ENCODE peak calls at places on chromosomes 3 and 15, in seven cellular contexts. One of them, this sample, is unnamed.

GRCh38 chr3:182979103-182979697 is 1.1 kb downstream of the DCUN1D1 start:
- DNase-seq in activated CD8-positive, alpha-beta memory T cell treated with anti-CD3 and anti-CD28 coated beads, Interleukin-2, amount 50 U/mL, for 48 hours: no peak
- DNase-seq in Caki2: no peak
- DNase-seq in body of pancreas: no peak
- DNase-seq in heart left ventricle: no peak
- DNase-seq in T1000: no peak
- DNase-seq in stimulated activated naive B cell treated with anti-CD40 and anti-IgM and Interleukin-4, amounts not matched to agents 10 μg/mL and 1 μg/mL and 100 μg/mL, for 72 hours: no peak
- DNase-seq in this sample: no peak

GRCh38 chr3:30059240-30059639 is 547.2 kb upstream of the TGFBR2 start:
- DNase-seq in activated CD8-positive, alpha-beta memory T cell treated with anti-CD3 and anti-CD28 coated beads, Interleukin-2, amount 50 U/mL, for 48 hours: no peak
- DNase-seq in Caki2: no peak
- DNase-seq in body of pancreas: no peak
- DNase-seq in heart left ventricle: no peak
- DNase-seq in T1000: no peak
- DNase-seq in stimulated activated naive B cell treated with anti-CD40 and anti-IgM and Interleukin-4, amounts not matched to agents 10 μg/mL and 1 μg/mL and 100 μg/mL, for 72 hours: no peak
- DNase-seq in this sample: no peak

GRCh38 chr3:70742081-70742480 is 429.6 kb upstream of the MDFIC2 start:
- DNase-seq in activated CD8-positive, alpha-beta memory T cell treated with anti-CD3 and anti-CD28 coated beads, Interleukin-2, amount 50 U/mL, for 48 hours: no peak
- DNase-seq in Caki2: no peak
- DNase-seq in body of pancreas: no peak
- DNase-seq in heart left ventricle: no peak
- DNase-seq in T1000: no peak
- DNase-seq in stimulated activated naive B cell treated with anti-CD40 and anti-IgM and Interleukin-4, amounts not matched to agents 10 μg/mL and 1 μg/mL and 100 μg/mL, for 72 hours: no peak
- DNase-seq in this sample: no peak

GRCh38 chr3:16550305-16550675 is 36.8 kb upstream of the RFTN1 start:
- DNase-seq in activated CD8-positive, alpha-beta memory T cell treated with anti-CD3 and anti-CD28 coated beads, Interleukin-2, amount 50 U/mL, for 48 hours: no peak
- DNase-seq in Caki2: no peak
- DNase-seq in body of pancreas: no peak
- DNase-seq in heart left ventricle: no peak
- DNase-seq in T1000: no peak
- DNase-seq in stimulated activated naive B cell treated with anti-CD40 and anti-IgM and Interleukin-4, amounts not matched to agents 10 μg/mL and 1 μg/mL and 100 μg/mL, for 72 hours: no peak
- DNase-seq in this sample: no peak

GRCh38 chr3:155701882-155702465 is 42.9 kb downstream of the PLCH1 start:
- DNase-seq in activated CD8-positive, alpha-beta memory T cell treated with anti-CD3 and anti-CD28 coated beads, Interleukin-2, amount 50 U/mL, for 48 hours: no peak
- DNase-seq in Caki2: peak; percentile 45
- DNase-seq in body of pancreas: no peak
- DNase-seq in heart left ventricle: no peak
- DNase-seq in T1000: no peak
- DNase-seq in stimulated activated naive B cell treated with anti-CD40 and anti-IgM and Interleukin-4, amounts not matched to agents 10 μg/mL and 1 μg/mL and 100 μg/mL, for 72 hours: no peak
- DNase-seq in this sample: peak; percentile 56

GRCh38 chr3:98185180-98185579 is 18.7 kb downstream of the OR5H15 start:
- DNase-seq in activated CD8-positive, alpha-beta memory T cell treated with anti-CD3 and anti-CD28 coated beads, Interleukin-2, amount 50 U/mL, for 48 hours: no peak
- DNase-seq in Caki2: no peak
- DNase-seq in body of pancreas: no peak
- DNase-seq in heart left ventricle: no peak
- DNase-seq in T1000: no peak
- DNase-seq in stimulated activated naive B cell treated with anti-CD40 and anti-IgM and Interleukin-4, amounts not matched to agents 10 μg/mL and 1 μg/mL and 100 μg/mL, for 72 hours: no peak
- DNase-seq in this sample: no peak

GRCh38 chr3:172280406-172281051 is 167.7 kb downstream of the GHSR start:
- DNase-seq in activated CD8-positive, alpha-beta memory T cell treated with anti-CD3 and anti-CD28 coated beads, Interleukin-2, amount 50 U/mL, for 48 hours: no peak
- DNase-seq in Caki2: peak; percentile 32
- DNase-seq in body of pancreas: no peak
- DNase-seq in heart left ventricle: no peak
- DNase-seq in T1000: no peak
- DNase-seq in stimulated activated naive B cell treated with anti-CD40 and anti-IgM and Interleukin-4, amounts not matched to agents 10 μg/mL and 1 μg/mL and 100 μg/mL, for 72 hours: no peak
- DNase-seq in this sample: no peak

GRCh38 chr3:140568842-140569520 is 108.9 kb upstream of the TRIM42 start:
- DNase-seq in activated CD8-positive, alpha-beta memory T cell treated with anti-CD3 and anti-CD28 coated beads, Interleukin-2, amount 50 U/mL, for 48 hours: no peak
- DNase-seq in Caki2: no peak
- DNase-seq in body of pancreas: peak; percentile 49
- DNase-seq in heart left ventricle: peak; percentile 86
- DNase-seq in T1000: no peak
- DNase-seq in stimulated activated naive B cell treated with anti-CD40 and anti-IgM and Interleukin-4, amounts not matched to agents 10 μg/mL and 1 μg/mL and 100 μg/mL, for 72 hours: no peak
- DNase-seq in this sample: no peak

GRCh38 chr3:52533623-52534280 is at the start of gene NT5DC2:
- DNase-seq in activated CD8-positive, alpha-beta memory T cell treated with anti-CD3 and anti-CD28 coated beads, Interleukin-2, amount 50 U/mL, for 48 hours: peak; percentile 87
- DNase-seq in Caki2: peak; percentile 52
- DNase-seq in body of pancreas: peak; percentile 52
- DNase-seq in heart left ventricle: peak; percentile 85
- DNase-seq in T1000: peak; percentile 61
- DNase-seq in stimulated activated naive B cell treated with anti-CD40 and anti-IgM and Interleukin-4, amounts not matched to agents 10 μg/mL and 1 μg/mL and 100 μg/mL, for 72 hours: peak; percentile 48
- DNase-seq in this sample: no peak

GRCh38 chr15:92901053-92901761 is 1.1 kb downstream of the CHD2 start:
- DNase-seq in activated CD8-positive, alpha-beta memory T cell treated with anti-CD3 and anti-CD28 coated beads, Interleukin-2, amount 50 U/mL, for 48 hours: no peak
- DNase-seq in Caki2: peak; percentile 64
- DNase-seq in body of pancreas: no peak
- DNase-seq in heart left ventricle: no peak
- DNase-seq in T1000: no peak
- DNase-seq in stimulated activated naive B cell treated with anti-CD40 and anti-IgM and Interleukin-4, amounts not matched to agents 10 μg/mL and 1 μg/mL and 100 μg/mL, for 72 hours: no peak
- DNase-seq in this sample: no peak

GRCh38 chr3:113167929-113168771 is 43.2 kb upstream of the BOC start:
- DNase-seq in activated CD8-positive, alpha-beta memory T cell treated with anti-CD3 and anti-CD28 coated beads, Interleukin-2, amount 50 U/mL, for 48 hours: no peak
- DNase-seq in Caki2: no peak
- DNase-seq in body of pancreas: no peak
- DNase-seq in heart left ventricle: no peak
- DNase-seq in T1000: no peak
- DNase-seq in stimulated activated naive B cell treated with anti-CD40 and anti-IgM and Interleukin-4, amounts not matched to agents 10 μg/mL and 1 μg/mL and 100 μg/mL, for 72 hours: no peak
- DNase-seq in this sample: no peak

GRCh38 chr15:82850731-82851130 is 41.3 kb downstream of the WHAMM start:
- DNase-seq in activated CD8-positive, alpha-beta memory T cell treated with anti-CD3 and anti-CD28 coated beads, Interleukin-2, amount 50 U/mL, for 48 hours: no peak
- DNase-seq in Caki2: no peak
- DNase-seq in body of pancreas: peak; percentile 15
- DNase-seq in heart left ventricle: no peak
- DNase-seq in T1000: no peak
- DNase-seq in stimulated activated naive B cell treated with anti-CD40 and anti-IgM and Interleukin-4, amounts not matched to agents 10 μg/mL and 1 μg/mL and 100 μg/mL, for 72 hours: no peak
- DNase-seq in this sample: no peak

GRCh38 chr3:143628971-143629370 is 219.3 kb downstream of the SLC9A9 start:
- DNase-seq in activated CD8-positive, alpha-beta memory T cell treated with anti-CD3 and anti-CD28 coated beads, Interleukin-2, amount 50 U/mL, for 48 hours: no peak
- DNase-seq in Caki2: no peak
- DNase-seq in body of pancreas: no peak
- DNase-seq in heart left ventricle: no peak
- DNase-seq in T1000: no peak
- DNase-seq in stimulated activated naive B cell treated with anti-CD40 and anti-IgM and Interleukin-4, amounts not matched to agents 10 μg/mL and 1 μg/mL and 100 μg/mL, for 72 hours: no peak
- DNase-seq in this sample: no peak

GRCh38 chr3:146345900-146346299 is 95.0 kb upstream of the PLSCR4 start:
- DNase-seq in activated CD8-positive, alpha-beta memory T cell treated with anti-CD3 and anti-CD28 coated beads, Interleukin-2, amount 50 U/mL, for 48 hours: no peak
- DNase-seq in Caki2: no peak
- DNase-seq in body of pancreas: no peak
- DNase-seq in heart left ventricle: no peak
- DNase-seq in T1000: no peak
- DNase-seq in stimulated activated naive B cell treated with anti-CD40 and anti-IgM and Interleukin-4, amounts not matched to agents 10 μg/mL and 1 μg/mL and 100 μg/mL, for 72 hours: no peak
- DNase-seq in this sample: no peak

GRCh38 chr3:125602752-125603649 is 7.7 kb upstream of the OSBPL11 start:
- DNase-seq in activated CD8-positive, alpha-beta memory T cell treated with anti-CD3 and anti-CD28 coated beads, Interleukin-2, amount 50 U/mL, for 48 hours: no peak
- DNase-seq in Caki2: peak; percentile 86
- DNase-seq in body of pancreas: no peak
- DNase-seq in heart left ventricle: no peak
- DNase-seq in T1000: no peak
- DNase-seq in stimulated activated naive B cell treated with anti-CD40 and anti-IgM and Interleukin-4, amounts not matched to agents 10 μg/mL and 1 μg/mL and 100 μg/mL, for 72 hours: no peak
- DNase-seq in this sample: no peak

GRCh38 chr3:131688370-131688769 is 185.6 kb upstream of the MRPL3 start:
- DNase-seq in activated CD8-positive, alpha-beta memory T cell treated with anti-CD3 and anti-CD28 coated beads, Interleukin-2, amount 50 U/mL, for 48 hours: no peak
- DNase-seq in Caki2: no peak
- DNase-seq in body of pancreas: no peak
- DNase-seq in heart left ventricle: no peak
- DNase-seq in T1000: no peak
- DNase-seq in stimulated activated naive B cell treated with anti-CD40 and anti-IgM and Interleukin-4, amounts not matched to agents 10 μg/mL and 1 μg/mL and 100 μg/mL, for 72 hours: no peak
- DNase-seq in this sample: no peak

GRCh38 chr3:58683001-58683845 is 16.6 kb upstream of the FAM3D start:
- DNase-seq in activated CD8-positive, alpha-beta memory T cell treated with anti-CD3 and anti-CD28 coated beads, Interleukin-2, amount 50 U/mL, for 48 hours: peak; percentile 63
- DNase-seq in Caki2: peak; percentile 38
- DNase-seq in body of pancreas: no peak
- DNase-seq in heart left ventricle: no peak
- DNase-seq in T1000: peak; percentile 52
- DNase-seq in stimulated activated naive B cell treated with anti-CD40 and anti-IgM and Interleukin-4, amounts not matched to agents 10 μg/mL and 1 μg/mL and 100 μg/mL, for 72 hours: no peak
- DNase-seq in this sample: no peak

GRCh38 chr3:183745300-183746098 is 47.9 kb downstream of the YEATS2 start:
- DNase-seq in activated CD8-positive, alpha-beta memory T cell treated with anti-CD3 and anti-CD28 coated beads, Interleukin-2, amount 50 U/mL, for 48 hours: no peak
- DNase-seq in Caki2: peak; percentile 46
- DNase-seq in body of pancreas: no peak
- DNase-seq in heart left ventricle: no peak
- DNase-seq in T1000: no peak
- DNase-seq in stimulated activated naive B cell treated with anti-CD40 and anti-IgM and Interleukin-4, amounts not matched to agents 10 μg/mL and 1 μg/mL and 100 μg/mL, for 72 hours: no peak
- DNase-seq in this sample: peak; percentile 17

GRCh38 chr3:189766416-189766815 is 135.2 kb downstream of the TP63 start:
- DNase-seq in activated CD8-positive, alpha-beta memory T cell treated with anti-CD3 and anti-CD28 coated beads, Interleukin-2, amount 50 U/mL, for 48 hours: no peak
- DNase-seq in Caki2: no peak
- DNase-seq in body of pancreas: no peak
- DNase-seq in heart left ventricle: no peak
- DNase-seq in T1000: no peak
- DNase-seq in stimulated activated naive B cell treated with anti-CD40 and anti-IgM and Interleukin-4, amounts not matched to agents 10 μg/mL and 1 μg/mL and 100 μg/mL, for 72 hours: no peak
- DNase-seq in this sample: no peak

GRCh38 chr3:50487181-50487580 is 16.3 kb downstream of the CACNA2D2 start:
- DNase-seq in activated CD8-positive, alpha-beta memory T cell treated with anti-CD3 and anti-CD28 coated beads, Interleukin-2, amount 50 U/mL, for 48 hours: no peak
- DNase-seq in Caki2: no peak
- DNase-seq in body of pancreas: no peak
- DNase-seq in heart left ventricle: no peak
- DNase-seq in T1000: no peak
- DNase-seq in stimulated activated naive B cell treated with anti-CD40 and anti-IgM and Interleukin-4, amounts not matched to agents 10 μg/mL and 1 μg/mL and 100 μg/mL, for 72 hours: no peak
- DNase-seq in this sample: no peak

GRCh38 chr3:143974181-143974876 is 2.7 kb downstream of the DIPK2A start:
- DNase-seq in activated CD8-positive, alpha-beta memory T cell treated with anti-CD3 and anti-CD28 coated beads, Interleukin-2, amount 50 U/mL, for 48 hours: no peak
- DNase-seq in Caki2: peak; percentile 8
- DNase-seq in body of pancreas: no peak
- DNase-seq in heart left ventricle: no peak
- DNase-seq in T1000: no peak
- DNase-seq in stimulated activated naive B cell treated with anti-CD40 and anti-IgM and Interleukin-4, amounts not matched to agents 10 μg/mL and 1 μg/mL and 100 μg/mL, for 72 hours: no peak
- DNase-seq in this sample: no peak

GRCh38 chr3:195096484-195097330 is 174.3 kb downstream of the XXYLT1 start:
- DNase-seq in activated CD8-positive, alpha-beta memory T cell treated with anti-CD3 and anti-CD28 coated beads, Interleukin-2, amount 50 U/mL, for 48 hours: no peak
- DNase-seq in Caki2: no peak
- DNase-seq in body of pancreas: no peak
- DNase-seq in heart left ventricle: peak; percentile 4
- DNase-seq in T1000: no peak
- DNase-seq in stimulated activated naive B cell treated with anti-CD40 and anti-IgM and Interleukin-4, amounts not matched to agents 10 μg/mL and 1 μg/mL and 100 μg/mL, for 72 hours: no peak
- DNase-seq in this sample: no peak

GRCh38 chr3:70856414-70857162 is 544.1 kb upstream of the MDFIC2 start:
- DNase-seq in activated CD8-positive, alpha-beta memory T cell treated with anti-CD3 and anti-CD28 coated beads, Interleukin-2, amount 50 U/mL, for 48 hours: no peak
- DNase-seq in Caki2: no peak
- DNase-seq in body of pancreas: no peak
- DNase-seq in heart left ventricle: no peak
- DNase-seq in T1000: no peak
- DNase-seq in stimulated activated naive B cell treated with anti-CD40 and anti-IgM and Interleukin-4, amounts not matched to agents 10 μg/mL and 1 μg/mL and 100 μg/mL, for 72 hours: no peak
- DNase-seq in this sample: no peak

GRCh38 chr3:127389415-127389814 is 101.6 kb upstream of the PRR20G start:
- DNase-seq in activated CD8-positive, alpha-beta memory T cell treated with anti-CD3 and anti-CD28 coated beads, Interleukin-2, amount 50 U/mL, for 48 hours: no peak
- DNase-seq in Caki2: no peak
- DNase-seq in body of pancreas: no peak
- DNase-seq in heart left ventricle: no peak
- DNase-seq in T1000: no peak
- DNase-seq in stimulated activated naive B cell treated with anti-CD40 and anti-IgM and Interleukin-4, amounts not matched to agents 10 μg/mL and 1 μg/mL and 100 μg/mL, for 72 hours: no peak
- DNase-seq in this sample: no peak

GRCh38 chr15:97745481-97746071 is 214.9 kb upstream of the ARRDC4 start:
- DNase-seq in activated CD8-positive, alpha-beta memory T cell treated with anti-CD3 and anti-CD28 coated beads, Interleukin-2, amount 50 U/mL, for 48 hours: no peak
- DNase-seq in Caki2: peak; percentile 7
- DNase-seq in body of pancreas: peak; percentile 32
- DNase-seq in heart left ventricle: no peak
- DNase-seq in T1000: no peak
- DNase-seq in stimulated activated naive B cell treated with anti-CD40 and anti-IgM and Interleukin-4, amounts not matched to agents 10 μg/mL and 1 μg/mL and 100 μg/mL, for 72 hours: no peak
- DNase-seq in this sample: no peak

GRCh38 chr3:79115458-79115857 is 652.3 kb downstream of the ROBO1 start:
- DNase-seq in activated CD8-positive, alpha-beta memory T cell treated with anti-CD3 and anti-CD28 coated beads, Interleukin-2, amount 50 U/mL, for 48 hours: no peak
- DNase-seq in Caki2: no peak
- DNase-seq in body of pancreas: no peak
- DNase-seq in heart left ventricle: no peak
- DNase-seq in T1000: no peak
- DNase-seq in stimulated activated naive B cell treated with anti-CD40 and anti-IgM and Interleukin-4, amounts not matched to agents 10 μg/mL and 1 μg/mL and 100 μg/mL, for 72 hours: no peak
- DNase-seq in this sample: no peak